ENCODE peak calls at places on chromosomes 11 and 22, in seven cellular contexts. F is PC-3, E is HCT116, D is GM23338, Y is GM23248, M is neural progenitor cell, B is MM.1S. I is an unnamed sample.

GRCh38 chr11:1531418-1531817 is 40.7 kb downstream of the DUSP8 start:
- DNase-seq in F (no peak), E (no peak), D (no peak), Y (peak; percentile 48), M (no peak), B (no peak), I (no peak)

GRCh38 chr11:81420668-81421550 is 1312.8 kb downstream of the FAM181B start:
- DNase-seq in F (no peak), E (no peak), D (peak; percentile 76), Y (no peak), M (peak; percentile 76), B (no peak), I (no peak)

GRCh38 chr11:64719406-64719805 is 3.6 kb downstream of the NRXN2 start:
- DNase-seq in F (no peak), E (no peak), D (no peak), Y (no peak), M (no peak), B (no peak), I (no peak)

GRCh38 chr11:45450189-45450588 is 164.0 kb upstream of the SYT13 start:
- DNase-seq in F (no peak), E (no peak), D (no peak), Y (peak; percentile 52), M (no peak), B (no peak), I (no peak)

GRCh38 chr22:28237783-28238182 is 318.7 kb upstream of the PITPNB start:
- DNase-seq in F (no peak), E (no peak), D (no peak), Y (no peak), M (no peak), B (no peak), I (no peak)

GRCh38 chr22:39820266-39820665 is 73.3 kb downstream of the ENTHD1 start:
- DNase-seq in F (peak; percentile 65), E (peak; percentile 18), D (no peak), Y (peak; percentile 84), M (no peak), B (no peak), I (no peak)

GRCh38 chr11:120135838-120136237 is 2.1 kb downstream of the TRIM29 start:
- DNase-seq in F (no peak), E (no peak), D (no peak), Y (no peak), M (no peak), B (no peak), I (no peak)

GRCh38 chr11:76184551-76184993 is 21.7 kb downstream of the WNT11 start:
- DNase-seq in F (no peak), E (no peak), D (no peak), Y (no peak), M (no peak), B (no peak), I (no peak)

GRCh38 chr11:93225642-93226041 is 27.9 kb upstream of the SLC36A4 start:
- DNase-seq in F (peak; percentile 54), E (peak; percentile 13), D (peak; percentile 8), Y (peak; percentile 50), M (no peak), B (no peak), I (no peak)

GRCh38 chr11:3134651-3135490 is 30.2 kb downstream of the OSBPL5 start:
- DNase-seq in F (no peak), E (no peak), D (no peak), Y (no peak), M (no peak), B (no peak), I (no peak)

GRCh38 chr11:125935629-125936199 is 10.1 kb upstream of the VSIG10L2 start:
- DNase-seq in F (no peak), E (no peak), D (no peak), Y (peak; percentile 39), M (no peak), B (no peak), I (peak; percentile 45)

GRCh38 chr11:117814766-117815261 is 9.7 kb downstream of the FXYD2 start:
- DNase-seq in F (no peak), E (no peak), D (no peak), Y (no peak), M (peak; percentile 56), B (peak; percentile 89), I (peak; percentile 90)

GRCh38 chr22:25898707-25899365 is 156.8 kb downstream of the MYO18B start:
- DNase-seq in F (no peak), E (peak; percentile 8), D (peak; percentile 79), Y (no peak), M (peak; percentile 64), B (no peak), I (peak; percentile 14)

GRCh38 chr11:14148653-14149273 is 186.2 kb downstream of the SPON1 start:
- DNase-seq in F (peak; percentile 72), E (peak; percentile 29), D (peak; percentile 30), Y (peak; percentile 67), M (peak; percentile 30), B (peak; percentile 43), I (peak; percentile 68)

GRCh38 chr11:1654388-1655167 is 25.0 kb downstream of the KRTAP5-5 start:
- DNase-seq in F (no peak), E (no peak), D (no peak), Y (no peak), M (no peak), B (no peak), I (peak; percentile 49)

GRCh38 chr11:72621008-72621610 is 53.1 kb downstream of the PDE2A start:
- DNase-seq in F (no peak), E (no peak), D (no peak), Y (no peak), M (no peak), B (no peak), I (no peak)

GRCh38 chr11:27249208-27249509 is 113.9 kb downstream of the CCDC34 start:
- DNase-seq in F (no peak), E (no peak), D (no peak), Y (no peak), M (no peak), B (no peak), I (no peak)

DNA sequence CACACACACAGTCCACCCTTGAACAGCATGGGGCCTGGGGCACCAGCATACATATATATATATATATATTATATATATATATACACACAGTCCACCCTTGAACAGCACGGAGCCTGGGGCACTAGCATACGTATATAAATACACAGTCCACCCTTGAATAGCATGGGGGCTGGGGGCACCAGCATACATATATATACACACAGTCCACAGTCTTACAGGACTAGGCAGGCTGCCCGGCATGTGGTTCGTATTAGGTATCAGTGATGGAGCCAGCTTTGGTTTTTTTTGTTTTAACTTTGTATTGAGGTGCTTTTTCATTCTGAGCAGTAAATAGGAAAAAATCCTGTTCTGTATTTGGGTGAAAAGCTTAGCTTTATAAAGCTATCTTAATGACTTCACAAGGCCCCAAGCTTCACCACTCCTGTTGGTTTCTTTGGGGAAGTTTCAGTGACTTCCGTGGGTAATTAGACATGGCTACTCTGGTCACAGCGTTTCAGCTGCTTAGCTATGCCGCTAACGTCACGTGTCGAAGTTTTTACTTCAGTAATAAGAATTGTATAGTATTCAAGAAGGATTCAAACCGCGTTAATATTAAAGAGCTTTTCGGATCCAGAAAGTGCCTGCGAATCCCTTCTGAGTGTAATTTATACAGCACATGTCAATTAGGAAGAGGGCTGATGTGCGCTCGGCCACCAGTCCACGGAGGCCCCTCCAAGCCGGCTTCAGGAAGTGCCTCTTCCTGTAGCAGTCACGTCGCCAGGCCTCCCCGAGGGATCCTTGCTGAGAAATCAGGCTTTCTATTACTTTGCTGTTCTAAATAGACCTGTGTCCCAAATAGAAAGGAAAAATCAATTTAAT is 179.7 kb downstream of the TBC1D22A start:
- DNase-seq in F (no peak), E (no peak), D (no peak), Y (no peak), M (no peak), B (no peak), I (peak; percentile 40)
- TF ChIP-seq EZH2phosphoT487 in F (no peak), E (no peak), D (no peak), Y (no peak), M (no peak), B (no peak), I (no peak)

GRCh38 chr22:44752285-44753188 is at the start of gene ARHGAP8:
- DNase-seq in F (peak; percentile 43), E (no peak), D (peak; percentile 85), Y (no peak), M (peak; percentile 38), B (no peak), I (peak; percentile 86)
- TF ChIP-seq EZH2 in F (no peak), E (no peak), D (no peak), Y (peak; percentile 65), M (peak; percentile 43), B (no peak), I (no peak)

GRCh38 chr11:110486176-110486575 is 56.4 kb downstream of the FDX1 start:
- DNase-seq in F (no peak), E (no peak), D (no peak), Y (no peak), M (no peak), B (no peak), I (no peak)

GRCh38 chr11:110497204-110497987 is 67.6 kb downstream of the FDX1 start:
- DNase-seq in F (no peak), E (no peak), D (no peak), Y (no peak), M (no peak), B (no peak), I (no peak)

GRCh38 chr11:110490886-110491285 is 61.1 kb downstream of the FDX1 start:
- DNase-seq in F (peak; percentile 69), E (no peak), D (no peak), Y (peak; percentile 85), M (no peak), B (no peak), I (no peak)

GRCh38 chr11:110488446-110488845 is 58.7 kb downstream of the FDX1 start:
- DNase-seq in F (no peak), E (no peak), D (no peak), Y (no peak), M (no peak), B (no peak), I (no peak)

DNA sequence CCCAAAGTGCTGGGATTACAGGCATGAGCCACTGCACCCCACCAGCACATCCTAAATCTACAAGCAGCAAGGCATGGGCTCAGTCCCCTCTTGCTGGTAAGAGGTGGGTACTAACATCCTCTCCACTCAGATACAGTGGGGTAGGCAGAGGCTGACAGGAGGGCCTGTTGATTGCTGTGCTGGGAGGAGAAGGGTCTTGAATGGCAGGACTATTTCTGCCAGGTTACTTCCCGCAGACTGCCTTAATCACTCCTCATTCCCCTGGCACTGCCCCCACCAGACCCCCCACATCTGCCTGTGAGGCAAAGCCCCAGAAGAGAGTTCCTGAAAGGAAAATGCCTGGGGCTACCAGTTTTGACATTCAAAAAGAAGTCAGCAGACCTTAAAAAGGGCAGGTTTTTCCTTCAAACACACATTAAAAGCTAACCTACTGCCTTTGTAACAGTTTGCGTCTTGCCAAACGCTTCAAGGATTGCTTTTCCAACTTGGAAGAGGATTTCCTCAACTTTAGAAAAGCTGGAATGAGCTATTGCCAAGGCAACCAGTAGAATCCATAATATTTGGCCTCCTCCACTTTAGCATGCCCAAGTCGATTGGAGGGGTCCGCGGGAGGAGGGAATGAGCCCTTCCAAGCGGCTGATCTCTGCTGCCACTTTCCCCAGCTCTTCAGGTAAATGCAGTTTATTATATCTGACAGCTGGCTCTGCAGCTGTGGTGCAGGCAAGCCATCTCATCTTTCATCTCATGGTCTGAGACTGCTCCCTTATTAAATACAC is 62.0 kb downstream of the FDX1 start:
- DNase-seq in F (no peak), E (no peak), D (no peak), Y (no peak), M (no peak), B (no peak), I (peak; percentile 40)
- H2AFZ ChIP-seq in F (no peak overlapping the region), E (no peak overlapping the region), D (peak overlapping the region; percentile 52), Y (no peak overlapping the region), M (peak overlapping the region; percentile 57), B (no peak overlapping the region), I (no peak overlapping the region)

DNA sequence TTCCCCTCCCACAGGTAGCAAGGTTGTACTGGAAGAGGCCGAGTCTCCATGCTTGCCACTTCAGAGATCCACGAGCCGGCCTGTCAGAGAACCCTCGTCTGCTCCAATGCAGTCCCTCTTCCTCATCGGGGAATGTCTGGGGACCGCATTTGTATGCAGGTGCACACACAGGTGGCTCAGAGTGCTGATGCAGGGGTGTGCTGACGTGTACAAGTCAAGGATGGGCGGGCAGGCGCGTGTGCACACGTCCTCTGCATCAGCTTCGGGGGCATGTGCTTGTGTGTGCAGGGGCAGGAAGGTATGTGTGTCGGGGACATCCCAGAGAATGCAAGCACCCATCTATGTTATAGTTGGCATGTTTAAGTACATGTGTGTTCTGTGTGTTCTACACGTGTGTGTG is 49.4 kb downstream of the ELFN2 start:
- DNase-seq in F (no peak), E (no peak), D (no peak), Y (no peak), M (no peak), B (peak; percentile 83), I (no peak)
- TF ChIP-seq EZH2phosphoT487 in F (no peak), E (no peak), D (no peak), Y (no peak), M (no peak), B (no peak), I (no peak)